ENCODE peak calls at places on chromosomes 13 and 19, in eight cellular contexts. N is heart right ventricle, W is HCT116, S is HFF-Myc, H is ovary, Y is left ventricle myocardium inferior, U is mucosa of descending colon, O is fibroblast of pulmonary artery. K is an unnamed sample.

GRCh38 chr19:30053558-30053957 is 111.5 kb downstream of the URI1 start:
- DNase-seq in N (no peak), W (no peak), S (no peak), H (no peak), Y (no peak), U (no peak), O (no peak), K (no peak)

GRCh38 chr19:42352216-42352892 is 26.9 kb downstream of the MEGF8 start:
- DNase-seq in N (no peak), W (no peak), S (peak; percentile 24), H (no peak), Y (no peak), U (no peak), O (peak; percentile 15), K (no peak)

GRCh38 chr13:93951153-93951552 is 528.3 kb downstream of the DCT start:
- DNase-seq in N (no peak), W (no peak), S (no peak), H (no peak), Y (no peak), U (no peak), O (peak; percentile 33), K (no peak)

GRCh38 chr13:26262156-26262555 is 8.2 kb downstream of the CDK8 start:
- DNase-seq in N (no peak), W (no peak), S (no peak), H (no peak), Y (no peak), U (no peak), O (no peak), K (no peak)

GRCh38 chr19:1376415-1376805 is 7.3 kb upstream of the NDUFS7 start:
- DNase-seq in N (no peak), W (no peak), S (no peak), H (no peak), Y (no peak), U (no peak), O (no peak), K (no peak)

GRCh38 chr13:74136089-74136658 is 2.0 kb upstream of the KLF12 start:
- DNase-seq in N (peak; percentile 33), W (no peak), S (no peak), H (peak; percentile 64), Y (peak; percentile 31), U (peak; percentile 43), O (peak; percentile 61), K (peak; percentile 38)

GRCh38 chr13:107376393-107377085 is 808.6 kb upstream of the ARGLU1 start:
- DNase-seq in N (no peak), W (no peak), S (no peak), H (no peak), Y (no peak), U (no peak), O (no peak), K (no peak)

GRCh38 chr13:73492811-73493210 is 434.0 kb downstream of the KLF5 start:
- DNase-seq in N (no peak), W (no peak), S (no peak), H (no peak), Y (no peak), U (no peak), O (no peak), K (no peak)

GRCh38 chr19:38233740-38234251 is 9.8 kb upstream of the DPF1 start:
- DNase-seq in N (peak; percentile 78), W (peak; percentile 62), S (no peak), H (peak; percentile 68), Y (peak; percentile 83), U (peak; percentile 95), O (peak; percentile 76), K (peak; percentile 74)

GRCh38 chr13:79780240-79780639 is 299.3 kb downstream of the NDFIP2 start:
- DNase-seq in N (no peak), W (no peak), S (no peak), H (no peak), Y (no peak), U (no peak), O (peak; percentile 16), K (peak; percentile 28)

GRCh38 chr13:40456397-40456958 is 210.0 kb downstream of the FOXO1 start:
- DNase-seq in N (no peak), W (no peak), S (no peak), H (no peak), Y (no peak), U (no peak), O (no peak), K (no peak)

GRCh38 chr19:1469936-1470863 is 8.8 kb downstream of the C19orf25 start:
- DNase-seq in N (peak; percentile 47), W (peak; percentile 42), S (no peak), H (peak; percentile 72), Y (peak; percentile 51), U (peak; percentile 73), O (no peak), K (peak; percentile 51)

DNA sequence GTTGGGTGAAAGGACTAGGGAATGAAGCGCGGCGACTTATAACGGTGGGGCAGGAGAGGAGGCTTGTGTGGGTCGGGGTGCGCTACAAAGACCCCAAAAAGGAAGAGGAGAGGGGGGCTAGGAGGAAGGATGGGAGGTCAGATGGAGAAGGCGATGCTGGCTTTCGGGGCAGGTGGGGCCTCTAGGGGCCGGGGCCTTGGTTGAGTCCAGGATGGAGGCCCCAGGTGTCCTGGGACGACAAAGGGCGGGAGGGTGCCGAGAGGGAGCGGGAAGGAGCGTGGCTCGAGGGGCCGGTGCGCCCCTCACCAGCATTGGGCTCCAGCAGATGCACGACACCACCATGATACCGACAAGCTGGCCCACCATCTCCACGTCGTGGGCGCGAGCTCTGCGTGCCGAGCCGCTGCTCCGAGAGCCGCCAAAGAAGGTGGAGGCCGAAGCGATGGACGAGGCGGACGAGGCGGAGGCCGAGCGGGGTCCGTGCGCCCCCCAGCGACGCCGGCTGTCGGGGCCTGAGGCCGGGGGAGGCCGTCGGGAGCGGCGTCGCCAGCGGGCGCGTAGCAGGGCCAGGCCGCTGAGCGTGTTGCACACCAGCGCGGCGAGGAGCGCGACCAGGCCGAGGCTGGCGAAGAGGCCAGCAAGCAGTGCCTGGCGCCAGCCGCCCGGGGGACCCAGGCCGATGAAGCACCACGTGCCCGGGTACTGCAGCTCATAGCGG is 1.9 kb downstream of the PTGER1 start:
- DNase-seq in N (no peak), W (no peak), S (no peak), H (no peak), Y (no peak), U (no peak), O (no peak), K (no peak)
- TF ChIP-seq CTCF in N (no peak), W (no peak), S (no peak), H (no peak), Y (no peak), U (no peak), O (no peak), K (no peak)

GRCh38 chr19:48633148-48634035 is 3.8 kb downstream of the DBP start:
- DNase-seq in N (no peak), W (no peak), S (no peak), H (peak; percentile 67), Y (no peak), U (peak; percentile 80), O (no peak), K (no peak)
- H3K4me3 ChIP-seq in N (peak overlapping the region; percentile 92), W (peak overlapping the region; percentile 83), S (no peak overlapping the region), H (no peak overlapping the region), Y (peak overlapping the region; percentile 81), U (no peak overlapping the region), O (no peak overlapping the region), K (peak overlapping the region; percentile 40)

GRCh38 chr19:45498411-45499195 is at the start of gene PPM1N:
- DNase-seq in N (no peak), W (no peak), S (no peak), H (no peak), Y (no peak), U (no peak), O (no peak), K (peak; percentile 40)
- TF ChIP-seq CTCF in N (no peak), W (no peak), S (peak; percentile 5), H (no peak), Y (no peak), U (no peak), O (no peak), K (no peak)

GRCh38 chr13:35984776-35985453 is 146.3 kb downstream of the DCLK1 start:
- DNase-seq in N (no peak), W (no peak), S (no peak), H (no peak), Y (no peak), U (no peak), O (no peak), K (no peak)
- H3K4me3 ChIP-seq in N (no peak overlapping the region), W (no peak overlapping the region), S (no peak overlapping the region), H (no peak overlapping the region), Y (no peak overlapping the region), U (no peak overlapping the region), O (no peak overlapping the region), K (no peak overlapping the region)

DNA sequence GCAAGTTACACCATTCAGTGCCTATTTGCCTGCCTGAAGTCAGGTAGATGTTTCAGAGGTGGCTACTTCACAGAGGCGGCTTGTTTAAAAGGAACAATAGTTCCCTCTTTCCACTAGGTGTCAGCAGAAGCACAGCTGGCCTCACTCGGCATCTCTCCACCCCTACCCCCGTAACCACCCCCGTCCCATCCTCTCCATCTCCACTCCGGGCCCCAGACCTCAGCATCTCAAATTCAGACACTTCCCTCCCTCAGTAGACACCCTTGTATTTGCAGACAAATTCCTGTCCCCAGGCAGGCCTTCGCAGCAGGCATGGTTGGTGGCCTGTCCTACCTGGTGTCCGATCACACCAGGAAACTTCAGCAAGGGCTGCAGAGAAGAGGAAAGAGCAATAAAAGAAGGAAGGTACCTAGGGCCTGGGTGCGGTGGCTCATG is 9.1 kb upstream of the DPP9 start:
- DNase-seq in N (peak; percentile 44), W (peak; percentile 58), S (no peak), H (no peak), Y (peak; percentile 29), U (peak; percentile 37), O (peak; percentile 73), K (peak; percentile 63)
- TF ChIP-seq CTCF in N (peak; percentile 80), W (peak; percentile 94), S (peak; percentile 62), H (peak; percentile 57), Y (peak; percentile 81), U (no peak), O (peak; percentile 71), K (peak; percentile 70)

GRCh38 chr19:58555369-58555885 is 522 bp upstream of the CHMP2A start:
- DNase-seq in N (no peak), W (no peak), S (no peak), H (no peak), Y (peak; percentile 14), U (no peak), O (no peak), K (no peak)
- H3K4me3 ChIP-seq in N (peak overlapping the region; percentile 77), W (peak overlapping the region; percentile 91), S (peak overlapping the region; percentile 63), H (peak overlapping the region; percentile 84), Y (peak overlapping the region; percentile 92), U (peak overlapping the region; percentile 62), O (peak overlapping the region; percentile 90), K (peak overlapping the region; percentile 88)

GRCh38 chr13:37769078-37769477 is 100.5 kb downstream of the TRPC4 start:
- DNase-seq in N (no peak), W (no peak), S (no peak), H (no peak), Y (no peak), U (no peak), O (peak; percentile 26), K (no peak)
- TF ChIP-seq CTCF in N (peak; percentile 17), W (no peak), S (no peak), H (no peak), Y (peak; percentile 45), U (no peak), O (peak; percentile 31), K (peak; percentile 15)

DNA sequence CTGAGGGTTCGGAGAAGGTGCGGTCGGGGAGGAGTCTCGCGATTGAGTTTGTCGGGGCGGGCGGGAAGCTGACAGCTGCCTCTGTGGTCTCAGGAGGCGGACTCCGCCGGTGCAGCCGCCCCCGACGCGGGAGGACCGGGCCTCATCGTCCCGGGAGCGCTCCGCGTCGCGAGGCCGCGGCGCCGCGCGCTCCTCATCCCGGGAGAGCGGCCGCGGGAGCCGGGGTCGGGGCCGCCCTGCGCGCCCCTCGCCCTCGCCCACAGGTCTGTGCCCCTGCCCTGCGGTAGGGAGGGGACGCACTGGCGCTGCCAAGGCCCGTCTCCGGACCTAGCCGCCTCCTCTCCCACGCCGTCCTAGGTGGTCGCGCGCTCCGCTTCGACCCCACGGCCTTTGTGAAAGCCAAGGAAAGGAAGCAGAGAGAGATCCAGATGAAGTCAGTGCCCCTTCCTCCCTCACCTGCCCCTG is 6.9 kb downstream of the PGLYRP1 start:
- DNase-seq in N (no peak), W (no peak), S (no peak), H (no peak), Y (no peak), U (no peak), O (no peak), K (no peak)
- H3K4me3 ChIP-seq in N (peak overlapping the region; percentile 72), W (no peak overlapping the region), S (peak overlapping the region; percentile 38), H (peak overlapping the region; percentile 54), Y (peak overlapping the region; percentile 75), U (no peak overlapping the region), O (peak overlapping the region; percentile 52), K (peak overlapping the region; percentile 64)